ENCODE peak calls at places on chromosomes 1 and 21, in six cellular contexts. One of them, this sample, is unnamed.
A peak's percentile ranks its signal among the peaks of the same experiment; 100 is the strongest.

GRCh38 chr1:71834570-71835441 is 447.5 kb downstream of the NEGR1 start:
- DNase-seq in left lung: no peak
- DNase-seq in neural crest cell: no peak
- DNase-seq in HFF-Myc: no peak
- DNase-seq in iris pigment epithelial cell: no peak
- DNase-seq in C1 segment of cervical spinal cord: no peak
- DNase-seq in this sample: no peak

GRCh38 chr21:38664821-38665220 is 140.9 kb upstream of the ETS2 start:
- DNase-seq in left lung: no peak
- DNase-seq in neural crest cell: no peak
- DNase-seq in HFF-Myc: no peak
- DNase-seq in iris pigment epithelial cell: peak; percentile 71
- DNase-seq in C1 segment of cervical spinal cord: no peak
- DNase-seq in this sample: no peak

GRCh38 chr1:185341196-185341781 is 24.2 kb upstream of the IVNS1ABP start:
- DNase-seq in left lung: no peak
- DNase-seq in neural crest cell: no peak
- DNase-seq in HFF-Myc: no peak
- DNase-seq in iris pigment epithelial cell: no peak
- DNase-seq in C1 segment of cervical spinal cord: no peak
- DNase-seq in this sample: no peak

GRCh38 chr1:25875856-25876692 is 566 bp upstream of the PAQR7 start:
- DNase-seq in left lung: peak; percentile 61
- DNase-seq in neural crest cell: peak; percentile 58
- DNase-seq in HFF-Myc: no peak
- DNase-seq in iris pigment epithelial cell: no peak
- DNase-seq in C1 segment of cervical spinal cord: no peak
- DNase-seq in this sample: peak; percentile 50

GRCh38 chr1:200838676-200839445 is 33.9 kb upstream of the GPR25 start:
- DNase-seq in left lung: no peak
- DNase-seq in neural crest cell: no peak
- DNase-seq in HFF-Myc: no peak
- DNase-seq in iris pigment epithelial cell: peak; percentile 83
- DNase-seq in C1 segment of cervical spinal cord: no peak
- DNase-seq in this sample: peak; percentile 14

GRCh38 chr1:77533660-77534295 is 148.7 kb downstream of the ZZZ3 start:
- DNase-seq in left lung: peak; percentile 49
- DNase-seq in neural crest cell: peak; percentile 73
- DNase-seq in HFF-Myc: peak; percentile 46
- DNase-seq in iris pigment epithelial cell: peak; percentile 78
- DNase-seq in C1 segment of cervical spinal cord: peak; percentile 50
- DNase-seq in this sample: peak; percentile 68

GRCh38 chr1:31007462-31007991 is 58.0 kb downstream of the PUM1 start:
- DNase-seq in left lung: no peak
- DNase-seq in neural crest cell: no peak
- DNase-seq in HFF-Myc: peak; percentile 69
- DNase-seq in iris pigment epithelial cell: peak; percentile 88
- DNase-seq in C1 segment of cervical spinal cord: no peak
- DNase-seq in this sample: peak; percentile 89

GRCh38 chr1:112002525-112002924 is 13.1 kb upstream of the KCND3 start:
- DNase-seq in left lung: no peak
- DNase-seq in neural crest cell: no peak
- DNase-seq in HFF-Myc: no peak
- DNase-seq in iris pigment epithelial cell: no peak
- DNase-seq in C1 segment of cervical spinal cord: no peak
- DNase-seq in this sample: no peak

GRCh38 chr1:216566809-216567208 is 143.6 kb upstream of the USH2A start:
- DNase-seq in left lung: no peak
- DNase-seq in neural crest cell: no peak
- DNase-seq in HFF-Myc: peak; percentile 4
- DNase-seq in iris pigment epithelial cell: peak; percentile 49
- DNase-seq in C1 segment of cervical spinal cord: no peak
- DNase-seq in this sample: peak; percentile 48